ENCODE peak calls at places on chromosomes 3 and 15, in six cellular contexts. L is H1, N is mammary epithelial cell, H is MM.1S, W is HepG2, Z is K562. Q is an unnamed sample.

GRCh38 chr3:66800941-66801545 is 197.1 kb upstream of the KBTBD8 start:
- DNase-seq in L (no peak), N (peak; percentile 54), H (no peak), W (no peak), Z (no peak), Q (no peak)

GRCh38 chr3:176814252-176814651 is 383.0 kb downstream of the TBL1XR1 start:
- DNase-seq in L (peak; percentile 76), N (peak; percentile 17), H (no peak), W (peak; percentile 32), Z (peak; percentile 9), Q (peak; percentile 94)

GRCh38 chr3:112445839-112446238 is 53.4 kb downstream of the BTLA start:
- DNase-seq in L (no peak), N (no peak), H (no peak), W (no peak), Z (no peak), Q (no peak)

GRCh38 chr3:122921791-122922651 is 105.5 kb downstream of the SEMA5B start:
- DNase-seq in L (no peak), N (no peak), H (peak; percentile 46), W (peak; percentile 16), Z (peak; percentile 81), Q (peak; percentile 84)

GRCh38 chr3:13479332-13479581 is 849 bp upstream of the HDAC11 start:
- DNase-seq in L (no peak), N (no peak), H (no peak), W (peak; percentile 55), Z (peak; percentile 45), Q (no peak)

GRCh38 chr3:17292556-17292955 is 407.8 kb downstream of the PLCL2 start:
- DNase-seq in L (no peak), N (no peak), H (no peak), W (no peak), Z (no peak), Q (no peak)

GRCh38 chr3:78079514-78079913 is 1039.6 kb downstream of the ROBO2 start:
- DNase-seq in L (no peak), N (no peak), H (no peak), W (no peak), Z (no peak), Q (no peak)

GRCh38 chr15:48395532-48396011 is 64.3 kb downstream of the DUT start:
- DNase-seq in L (no peak), N (peak; percentile 85), H (no peak), W (no peak), Z (no peak), Q (no peak)

GRCh38 chr3:195062866-195063540 is 208.0 kb downstream of the XXYLT1 start:
- DNase-seq in L (no peak), N (no peak), H (no peak), W (no peak), Z (no peak), Q (no peak)

GRCh38 chr3:38454884-38455638 is 1.4 kb downstream of the ACVR2B start:
- DNase-seq in L (peak; percentile 53), N (peak; percentile 62), H (peak; percentile 63), W (peak; percentile 81), Z (peak; percentile 87), Q (peak; percentile 96)

GRCh38 chr3:179717219-179717618 is 64.4 kb downstream of the USP13 start:
- DNase-seq in L (no peak), N (no peak), H (no peak), W (no peak), Z (no peak), Q (no peak)

GRCh38 chr3:126026761-126027160 is 57.2 kb downstream of the SLC41A3 start:
- DNase-seq in L (no peak), N (no peak), H (no peak), W (no peak), Z (no peak), Q (no peak)

GRCh38 chr15:41558400-41559238 is at the start of gene TYRO3:
- DNase-seq in L (no peak), N (peak; percentile 40), H (peak; percentile 47), W (no peak), Z (peak; percentile 93), Q (peak; percentile 85)

GRCh38 chr15:99604865-99605264 is 39.1 kb downstream of the MEF2A start:
- DNase-seq in L (no peak), N (no peak), H (no peak), W (no peak), Z (no peak), Q (no peak)

GRCh38 chr3:134406331-134407246 is 32.3 kb upstream of the AMOTL2 start:
- DNase-seq in L (peak; percentile 50), N (no peak), H (no peak), W (no peak), Z (no peak), Q (peak; percentile 86)
- H3K9ac ChIP-seq in L (peak overlapping the region; percentile 35), N (no peak overlapping the region), H (no peak overlapping the region), W (no peak overlapping the region), Z (no peak overlapping the region), Q (peak overlapping the region; percentile 27)

GRCh38 chr15:77568960-77569646 is 63.6 kb downstream of the LINGO1 start:
- DNase-seq in L (no peak), N (peak; percentile 8), H (no peak), W (peak; percentile 71), Z (no peak), Q (no peak)
- TF ChIP-seq CTCF in L (no peak), N (no peak), H (no peak), W (no peak), Z (no peak), Q (no peak)

GRCh38 chr3:107153981-107154380 is 223.3 kb upstream of the CCDC54 start:
- DNase-seq in L (no peak), N (no peak), H (no peak), W (no peak), Z (no peak), Q (no peak)

GRCh38 chr3:107150675-107151074 is 226.6 kb upstream of the CCDC54 start:
- DNase-seq in L (no peak), N (no peak), H (no peak), W (no peak), Z (no peak), Q (no peak)
- H3K9ac ChIP-seq in L (no peak overlapping the region), N (no peak overlapping the region), H (no peak overlapping the region), W (no peak overlapping the region), Z (no peak overlapping the region), Q (no peak overlapping the region)

GRCh38 chr3:131053021-131053420 is 26.3 kb downstream of the NEK11 start:
- DNase-seq in L (no peak), N (no peak), H (no peak), W (no peak), Z (no peak), Q (no peak)
- TF ChIP-seq CTCF in L (no peak), N (peak; percentile 33), H (peak; percentile 45), W (no peak), Z (peak; percentile 49), Q (peak; percentile 16)

GRCh38 chr3:115398481-115398880 is 224.8 kb upstream of the GAP43 start:
- DNase-seq in L (no peak), N (no peak), H (no peak), W (no peak), Z (no peak), Q (no peak)

GRCh38 chr3:115396801-115397200 is 226.5 kb upstream of the GAP43 start:
- DNase-seq in L (no peak), N (no peak), H (no peak), W (no peak), Z (no peak), Q (no peak)

GRCh38 chr3:115401298-115401697 is 222.0 kb upstream of the GAP43 start:
- DNase-seq in L (no peak), N (peak; percentile 40), H (no peak), W (no peak), Z (no peak), Q (no peak)

GRCh38 chr3:115399751-115400150 is 223.6 kb upstream of the GAP43 start:
- DNase-seq in L (no peak), N (no peak), H (no peak), W (no peak), Z (no peak), Q (no peak)

GRCh38 chr3:115397433-115397832 is 225.9 kb upstream of the GAP43 start:
- DNase-seq in L (no peak), N (peak; percentile 8), H (no peak), W (no peak), Z (no peak), Q (no peak)
- H3K9ac ChIP-seq in L (no peak overlapping the region), N (no peak overlapping the region), H (no peak overlapping the region), W (no peak overlapping the region), Z (no peak overlapping the region), Q (no peak overlapping the region)

GRCh38 chr3:43742935-43743334 is 52.2 kb downstream of the ABHD5 start:
- DNase-seq in L (no peak), N (no peak), H (no peak), W (no peak), Z (no peak), Q (peak; percentile 43)
- TF ChIP-seq CTCF in L (peak; percentile 37), N (peak; percentile 18), H (peak; percentile 15), W (no peak), Z (peak; percentile 46), Q (peak; percentile 64)

GRCh38 chr3:52281980-52282801 is 3.7 kb upstream of the WDR82 start:
- DNase-seq in L (no peak), N (no peak), H (no peak), W (peak; percentile 59), Z (no peak), Q (no peak)
- H3K9ac ChIP-seq in L (no peak overlapping the region), N (no peak overlapping the region), H (no peak overlapping the region), W (no peak overlapping the region), Z (no peak overlapping the region), Q (no peak overlapping the region)

GRCh38 chr15:61524091-61524490 is 295.0 kb upstream of the RORA start:
- DNase-seq in L (no peak), N (no peak), H (peak; percentile 25), W (no peak), Z (no peak), Q (no peak)

GRCh38 chr15:61522375-61522774 is 293.3 kb upstream of the RORA start:
- DNase-seq in L (no peak), N (no peak), H (no peak), W (no peak), Z (no peak), Q (no peak)

GRCh38 chr15:61530769-61531168 is 301.7 kb upstream of the RORA start:
- DNase-seq in L (no peak), N (peak; percentile 3), H (no peak), W (no peak), Z (peak; percentile 14), Q (peak; percentile 71)

GRCh38 chr15:61528590-61528929 is 299.5 kb upstream of the RORA start:
- DNase-seq in L (no peak), N (no peak), H (no peak), W (no peak), Z (no peak), Q (no peak)

GRCh38 chr15:61527836-61528589 is 298.9 kb upstream of the RORA start:
- DNase-seq in L (no peak), N (peak; percentile 2), H (peak; percentile 38), W (no peak), Z (no peak), Q (peak; percentile 72)
- TF ChIP-seq CTCF in L (no peak), N (peak; percentile 26), H (peak; percentile 22), W (no peak), Z (no peak), Q (no peak)

GRCh38 chr3:157136647-157137387 is 23.1 kb downstream of the CCNL1 start:
- DNase-seq in L (no peak), N (peak; percentile 81), H (peak; percentile 98), W (peak; percentile 82), Z (no peak), Q (no peak)
- H3K9ac ChIP-seq in L (no peak overlapping the region), N (peak overlapping the region; percentile 46), H (peak overlapping the region; percentile 51), W (peak overlapping the region; percentile 62), Z (no peak overlapping the region), Q (no peak overlapping the region)